ENCODE peak calls at places on chromosome 13, in six cellular contexts. F, P, V, L, Z and G are unnamed samples.

GRCh38 chr13:113616991-113617749 is 32.6 kb downstream of the TFDP1 start:
- DNase-seq in Z (no peak), L (peak), P (no peak), V (no peak), F (no peak), G (no peak)

GRCh38 chr13:57925250-57925649 is 293.7 kb downstream of the PCDH17 start:
- DNase-seq in L (no peak), V (no peak), P (no peak), Z (no peak), F (no peak), G (no peak)

GRCh38 chr13:45242070-45242469 is 41.2 kb upstream of the KCTD4 start:
- DNase-seq in V (no peak), Z (no peak), P (no peak), L (peak), F (no peak), G (no peak)

GRCh38 chr13:24671367-24672117 is 8.7 kb upstream of the ATP12A start:
- DNase-seq in L (peak), P (no peak), F (no peak), Z (no peak), V (peak), G (no peak)

GRCh38 chr13:44420376-44421220 is 47.0 kb downstream of the SERP2 start:
- DNase-seq in F (no peak), V (no peak), P (no peak), L (no peak), Z (no peak), G (no peak)

GRCh38 chr13:99258946-99259345 is 767 bp upstream of the GPR18 start:
- DNase-seq in L (no peak), F (no peak), P (no peak), Z (no peak), V (no peak), G (no peak)

GRCh38 chr13:28628250-28628649 is 30.7 kb upstream of the POMP start:
- DNase-seq in Z (no peak), V (no peak), F (no peak), P (no peak), L (no peak), G (no peak)

GRCh38 chr13:57631607-57632275 is at the start of gene PCDH17:
- DNase-seq in V (no peak), L (peak), P (no peak), Z (no peak), F (no peak), G (no peak)

GRCh38 chr13:46964789-46965527 is 68.1 kb upstream of the HTR2A start:
- DNase-seq in Z (no peak), V (no peak), P (no peak), F (no peak), L (no peak), G (no peak)

GRCh38 chr13:24683833-24684599 is 3.8 kb downstream of the ATP12A start:
- DNase-seq in Z (peak), L (peak), V (no peak), F (peak), P (peak), G (no peak)

GRCh38 chr13:105037064-105037463 is 1498.4 kb downstream of the EFNB2 start:
- DNase-seq in L (no peak), F (no peak), V (no peak), Z (no peak), P (no peak), G (no peak)

GRCh38 chr13:48496796-48497195 is 36.1 kb downstream of the RCBTB2 start:
- DNase-seq in F (no peak), L (no peak), V (no peak), Z (no peak), P (no peak), G (no peak)

GRCh38 chr13:41199526-41199925 is 5.2 kb upstream of the KBTBD7 start:
- DNase-seq in P (no peak), Z (no peak), L (no peak), V (no peak), F (no peak), G (no peak)